ENCODE peak calls at places on chromosomes 4 and X, in six cellular contexts. One of them, this sample, is unnamed.
A peak's percentile ranks its signal among the peaks of the same experiment; 100 is the strongest.

GRCh38 chr4:145694929-145695328 is 15.0 kb downstream of the C4orf51 start:
- DNase-seq in IMR-90: peak; percentile 6
- DNase-seq in H1: no peak
- DNase-seq in H9: no peak
- DNase-seq in trophoblast cell: no peak
- DNase-seq in mesenchymal stem cell: no peak
- DNase-seq in this sample: no peak

GRCh38 chrX:150199181-150199580 is 163.9 kb upstream of the MAMLD1 start:
- DNase-seq in IMR-90: no peak
- DNase-seq in H1: no peak
- DNase-seq in H9: no peak
- DNase-seq in trophoblast cell: no peak
- DNase-seq in mesenchymal stem cell: no peak
- DNase-seq in this sample: no peak

GRCh38 chrX:113959912-113960626 is 623.8 kb upstream of the HTR2C start:
- DNase-seq in IMR-90: no peak
- DNase-seq in H1: peak; percentile 27
- DNase-seq in H9: peak; percentile 42
- DNase-seq in trophoblast cell: no peak
- DNase-seq in mesenchymal stem cell: no peak
- DNase-seq in this sample: peak; percentile 76

GRCh38 chrX:16250296-16250695 is 83.0 kb downstream of the MAGEB17 start:
- DNase-seq in IMR-90: peak; percentile 13
- DNase-seq in H1: no peak
- DNase-seq in H9: no peak
- DNase-seq in trophoblast cell: no peak
- DNase-seq in mesenchymal stem cell: no peak
- DNase-seq in this sample: no peak

GRCh38 chr4:38753021-38753806 is 29.6 kb downstream of the TLR10 start:
- DNase-seq in IMR-90: peak; percentile 99
- DNase-seq in H1: peak; percentile 88
- DNase-seq in H9: peak; percentile 97
- DNase-seq in trophoblast cell: peak; percentile 93
- DNase-seq in mesenchymal stem cell: peak; percentile 95
- DNase-seq in this sample: peak; percentile 90

GRCh38 chr4:108743021-108743420 is 19.8 kb downstream of the ETNPPL start:
- DNase-seq in IMR-90: no peak
- DNase-seq in H1: no peak
- DNase-seq in H9: peak; percentile 37
- DNase-seq in trophoblast cell: no peak
- DNase-seq in mesenchymal stem cell: no peak
- DNase-seq in this sample: no peak

GRCh38 chr4:75737398-75737797 is 13.0 kb downstream of the USO1 start:
- DNase-seq in IMR-90: no peak
- DNase-seq in H1: no peak
- DNase-seq in H9: no peak
- DNase-seq in trophoblast cell: no peak
- DNase-seq in mesenchymal stem cell: no peak
- DNase-seq in this sample: no peak

GRCh38 chr4:123396294-123397275 is at the start of gene SPRY1:
- DNase-seq in IMR-90: peak; percentile 88
- DNase-seq in H1: peak; percentile 60
- DNase-seq in H9: peak; percentile 93
- DNase-seq in trophoblast cell: peak; percentile 78
- DNase-seq in mesenchymal stem cell: peak; percentile 95
- DNase-seq in this sample: peak; percentile 85

GRCh38 chr4:80592950-80593349 is 257.4 kb downstream of the CFAP299 start:
- DNase-seq in IMR-90: no peak
- DNase-seq in H1: no peak
- DNase-seq in H9: no peak
- DNase-seq in trophoblast cell: no peak
- DNase-seq in mesenchymal stem cell: no peak
- DNase-seq in this sample: no peak

GRCh38 chr4:128347930-128348660 is 60.5 kb upstream of the PGRMC2 start:
- DNase-seq in IMR-90: peak; percentile 51
- DNase-seq in H1: no peak
- DNase-seq in H9: no peak
- DNase-seq in trophoblast cell: no peak
- DNase-seq in mesenchymal stem cell: peak; percentile 37
- DNase-seq in this sample: no peak

GRCh38 chr4:10115271-10115656 is 1.3 kb downstream of the WDR1 start:
- DNase-seq in IMR-90: peak; percentile 60
- DNase-seq in H1: no peak
- DNase-seq in H9: no peak
- DNase-seq in trophoblast cell: peak; percentile 50
- DNase-seq in mesenchymal stem cell: peak; percentile 65
- DNase-seq in this sample: no peak

GRCh38 chrX:136157187-136157586 is 9.9 kb downstream of the FHL1 start:
- DNase-seq in IMR-90: no peak
- DNase-seq in H1: no peak
- DNase-seq in H9: no peak
- DNase-seq in trophoblast cell: no peak
- DNase-seq in mesenchymal stem cell: no peak
- DNase-seq in this sample: no peak

GRCh38 chr4:142435599-142436235 is 410.4 kb downstream of the INPP4B start:
- DNase-seq in IMR-90: no peak
- DNase-seq in H1: peak; percentile 44
- DNase-seq in H9: peak; percentile 75
- DNase-seq in trophoblast cell: no peak
- DNase-seq in mesenchymal stem cell: peak; percentile 8
- DNase-seq in this sample: peak; percentile 17

GRCh38 chr4:73967891-73968290 is 13.9 kb downstream of the PF4 start:
- DNase-seq in IMR-90: no peak
- DNase-seq in H1: no peak
- DNase-seq in H9: no peak
- DNase-seq in trophoblast cell: no peak
- DNase-seq in mesenchymal stem cell: no peak
- DNase-seq in this sample: no peak

GRCh38 chr4:165381821-165382373 is 3.1 kb downstream of the CPE start:
- DNase-seq in IMR-90: no peak
- DNase-seq in H1: no peak
- DNase-seq in H9: no peak
- DNase-seq in trophoblast cell: no peak
- DNase-seq in mesenchymal stem cell: no peak
- DNase-seq in this sample: peak; percentile 48

GRCh38 chr4:165378763-165379631 is at the start of gene CPE:
- DNase-seq in IMR-90: peak; percentile 44
- DNase-seq in H1: no peak
- DNase-seq in H9: peak; percentile 68
- DNase-seq in trophoblast cell: peak; percentile 53
- DNase-seq in mesenchymal stem cell: peak; percentile 84
- DNase-seq in this sample: peak; percentile 79

GRCh38 chr4:165382640-165383039 is 3.8 kb downstream of the CPE start:
- DNase-seq in IMR-90: no peak
- DNase-seq in H1: no peak
- DNase-seq in H9: no peak
- DNase-seq in trophoblast cell: no peak
- DNase-seq in mesenchymal stem cell: no peak
- DNase-seq in this sample: no peak

GRCh38 chr4:165378398-165378762 is 428 bp upstream of the CPE start:
- DNase-seq in IMR-90: no peak
- DNase-seq in H1: no peak
- DNase-seq in H9: no peak
- DNase-seq in trophoblast cell: no peak
- DNase-seq in mesenchymal stem cell: no peak
- DNase-seq in this sample: no peak

GRCh38 chr4:165379662-165380061 is 854 bp downstream of the CPE start:
- DNase-seq in IMR-90: no peak
- DNase-seq in H1: no peak
- DNase-seq in H9: peak; percentile 59
- DNase-seq in trophoblast cell: no peak
- DNase-seq in mesenchymal stem cell: peak; percentile 43
- DNase-seq in this sample: no peak
- H2BK120ac ChIP-seq in IMR-90: no peak overlapping the region
- H2BK120ac ChIP-seq in H1: no peak overlapping the region
- H2BK120ac ChIP-seq in H9: no peak overlapping the region
- H2BK120ac ChIP-seq in trophoblast cell: no peak overlapping the region
- H2BK120ac ChIP-seq in mesenchymal stem cell: peak overlapping the region; percentile 54
- H2BK120ac ChIP-seq in this sample: no peak overlapping the region

DNA sequence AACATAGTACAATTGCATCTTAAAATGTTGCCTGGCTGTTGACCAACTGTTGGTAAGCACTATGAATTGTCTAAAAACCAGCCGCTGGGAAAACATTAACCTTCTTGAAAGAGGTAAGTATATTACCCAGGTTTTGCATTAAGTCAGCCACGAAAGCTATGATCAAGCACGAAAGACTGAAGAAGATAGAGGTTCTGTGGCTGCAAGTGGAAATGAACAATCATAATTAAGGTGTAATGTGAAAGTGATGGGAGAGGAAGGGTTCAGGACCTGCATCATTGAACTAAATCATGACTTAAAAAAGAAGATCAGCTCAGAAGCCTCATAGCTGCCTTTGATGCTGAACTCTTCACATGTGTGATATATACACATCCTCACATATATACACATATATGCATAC is 341.0 kb downstream of the NR3C2 start:
- DNase-seq in IMR-90: no peak
- DNase-seq in H1: no peak
- DNase-seq in H9: no peak
- DNase-seq in trophoblast cell: no peak
- DNase-seq in mesenchymal stem cell: no peak
- DNase-seq in this sample: no peak
- H4K91ac ChIP-seq in IMR-90: no peak overlapping the region
- H4K91ac ChIP-seq in H1: no peak overlapping the region
- H4K91ac ChIP-seq in H9: no peak overlapping the region
- H4K91ac ChIP-seq in trophoblast cell: no peak overlapping the region
- H4K91ac ChIP-seq in mesenchymal stem cell: no peak overlapping the region
- H4K91ac ChIP-seq in this sample: no peak overlapping the region

DNA sequence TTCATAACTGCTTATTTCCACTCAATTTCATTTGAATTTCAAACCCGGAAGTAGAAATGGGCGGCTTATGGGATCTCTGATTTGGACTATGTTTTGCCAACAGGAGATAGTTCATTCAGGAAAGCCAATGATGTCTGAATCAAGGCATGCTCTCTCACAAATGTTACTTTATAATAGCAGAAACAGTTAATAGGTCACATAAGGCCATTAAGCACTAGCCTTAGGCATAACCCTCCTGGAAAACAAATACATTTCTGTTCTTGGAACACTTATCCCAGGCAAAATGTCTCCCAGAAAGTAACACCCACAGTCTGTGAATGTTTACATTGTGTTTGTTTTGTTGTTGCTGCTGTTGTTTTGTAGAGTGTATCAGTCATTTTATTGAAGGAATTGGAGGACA is 1347.2 kb upstream of the PCDH7 start:
- DNase-seq in IMR-90: no peak
- DNase-seq in H1: no peak
- DNase-seq in H9: no peak
- DNase-seq in trophoblast cell: no peak
- DNase-seq in mesenchymal stem cell: no peak
- DNase-seq in this sample: no peak
- H4K8ac ChIP-seq in IMR-90: no peak overlapping the region
- H4K8ac ChIP-seq in H1: no peak overlapping the region
- H4K8ac ChIP-seq in H9: no peak overlapping the region
- H4K8ac ChIP-seq in trophoblast cell: no peak overlapping the region
- H4K8ac ChIP-seq in mesenchymal stem cell: no peak overlapping the region
- H4K8ac ChIP-seq in this sample: no peak overlapping the region

DNA sequence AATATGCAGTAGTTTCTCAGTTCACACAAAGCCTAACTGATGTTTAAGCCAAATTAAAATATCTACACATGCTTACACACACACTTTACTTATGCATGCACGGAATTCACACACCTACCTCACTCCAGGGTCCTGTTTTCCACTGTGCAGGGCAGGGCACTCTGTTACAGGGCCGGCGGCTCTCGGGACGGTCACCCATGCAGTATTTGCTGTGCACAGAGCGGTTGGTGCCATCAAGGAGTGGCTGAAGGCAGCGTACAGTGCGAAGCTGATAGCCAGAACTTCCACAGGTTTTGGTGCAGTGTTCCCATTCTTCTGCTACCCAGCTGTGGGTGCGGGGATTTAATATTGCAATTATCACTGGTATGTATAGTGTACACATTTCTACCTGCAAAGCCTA is 258.9 kb downstream of the NPFFR2 start:
- DNase-seq in IMR-90: no peak
- DNase-seq in H1: no peak
- DNase-seq in H9: no peak
- DNase-seq in trophoblast cell: no peak
- DNase-seq in mesenchymal stem cell: no peak
- DNase-seq in this sample: no peak
- H2BK120ac ChIP-seq in IMR-90: no peak overlapping the region
- H2BK120ac ChIP-seq in H1: no peak overlapping the region
- H2BK120ac ChIP-seq in H9: no peak overlapping the region
- H2BK120ac ChIP-seq in trophoblast cell: no peak overlapping the region
- H2BK120ac ChIP-seq in mesenchymal stem cell: no peak overlapping the region
- H2BK120ac ChIP-seq in this sample: no peak overlapping the region

GRCh38 chr4:134958862-134959261 is 757.3 kb upstream of the PABPC4L start:
- DNase-seq in IMR-90: no peak
- DNase-seq in H1: no peak
- DNase-seq in H9: no peak
- DNase-seq in trophoblast cell: no peak
- DNase-seq in mesenchymal stem cell: no peak
- DNase-seq in this sample: no peak
- H4K91ac ChIP-seq in IMR-90: no peak overlapping the region
- H4K91ac ChIP-seq in H1: no peak overlapping the region
- H4K91ac ChIP-seq in H9: no peak overlapping the region
- H4K91ac ChIP-seq in trophoblast cell: no peak overlapping the region
- H4K91ac ChIP-seq in mesenchymal stem cell: no peak overlapping the region
- H4K91ac ChIP-seq in this sample: no peak overlapping the region